ENCODE peak calls at places on chromosomes 3 and 15, in six cellular contexts. N is OCI-M1; W is stimulated activated CD8-positive, alpha-beta memory T cell treated with anti-CD3 and anti-CD28 coated beads, Interleukin-7, amount 100 ng/mL, for 1 hour; O is neuronal stem cell; G is T-helper 1 cell; R is activated CD8-positive, alpha-beta memory T cell treated with anti-CD3 and anti-CD28 coated beads, Interleukin-2, amount 50 U/mL, for 48 hours. V is an unnamed sample.

GRCh38 chr3:114660124-114660523 is 366.3 kb downstream of the TIGIT start:
- DNase-seq in O (no peak), N (no peak), W (no peak), G (no peak), R (no peak), V (no peak)

GRCh38 chr15:33844186-33844585 is 124.1 kb upstream of the CHRM5 start:
- DNase-seq in W (no peak), R (no peak), G (no peak), N (no peak), O (no peak), V (no peak)

GRCh38 chr3:150275946-150276345 is 132.2 kb upstream of the TSC22D2 start:
- DNase-seq in O (no peak), W (no peak), G (no peak), R (no peak), N (no peak), V (no peak)

GRCh38 chr3:186821429-186822367 is 15.4 kb upstream of the RFC4 start:
- DNase-seq in G (no peak), R (no peak), N (peak), W (no peak), O (no peak), V (no peak)

GRCh38 chr3:161349529-161350278 is 21.6 kb downstream of the SPTSSB start:
- DNase-seq in N (peak), R (no peak), G (no peak), O (no peak), W (no peak), V (no peak)

GRCh38 chr15:65343374-65343981 is 34.3 kb downstream of the IGDCC3 start:
- DNase-seq in N (no peak), W (no peak), R (no peak), G (no peak), O (no peak), V (no peak)

GRCh38 chr3:44236485-44236908 is 5.2 kb upstream of the TOPAZ1 start:
- DNase-seq in R (no peak), G (no peak), W (no peak), O (no peak), N (peak), V (no peak)

GRCh38 chr3:46677096-46677702 is 16.3 kb downstream of the ALS2CL start:
- DNase-seq in W (no peak), N (no peak), G (no peak), O (no peak), R (no peak), V (no peak)

GRCh38 chr3:14890470-14890869 is 56.9 kb upstream of the NR2C2 start:
- DNase-seq in W (no peak), N (no peak), G (no peak), O (no peak), R (no peak), V (no peak)

GRCh38 chr3:112775011-112775742 is 71.5 kb downstream of the CD200R1L start:
- DNase-seq in O (no peak), G (no peak), N (no peak), W (no peak), R (no peak), V (no peak)

GRCh38 chr3:171193693-171194092 is 167.2 kb upstream of the SLC2A2 start:
- DNase-seq in R (no peak), N (no peak), W (no peak), O (no peak), G (no peak), V (no peak)

GRCh38 chr3:160935413-160936095 is 169.6 kb downstream of the B3GALNT1 start:
- DNase-seq in G (no peak), R (no peak), N (peak), W (no peak), O (no peak), V (no peak)

V was measured in activated T-helper 2 cell treated with anti-CD3 and anti-CD28 coated beads, Interferon-gamma antibody, Interleukin-2, Interleukin-4, amounts not matched to agents 10 μg/mL and 5 μg/mL and 100 μg/mL, durations not matched to agents 14 hours and 24 hours and 36 hours.